ENCODE peak calls at places on chromosomes 3 and 15, in eight cellular contexts. One of them, this sample, is unnamed.

GRCh38 chr3:38542401-38543298 is 46.5 kb downstream of the EXOG start:
- DNase-seq in BE2C: peak
- DNase-seq in IMR-90: peak
- DNase-seq in endothelial cell: no peak
- DNase-seq in BJ: no peak
- DNase-seq in AG04450: no peak
- DNase-seq in MCF 10A: no peak
- DNase-seq in bronchial epithelial cell: no peak
- DNase-seq in this sample: peak

GRCh38 chr15:42879390-42879912 is 41.1 kb downstream of the TTBK2 start:
- DNase-seq in IMR-90: no peak
- DNase-seq in endothelial cell: no peak
- DNase-seq in MCF 10A: no peak
- DNase-seq in BJ: no peak
- DNase-seq in bronchial epithelial cell: no peak
- DNase-seq in AG04450: no peak
- DNase-seq in BE2C: no peak
- DNase-seq in this sample: no peak

GRCh38 chr3:52574056-52574965 is 37.9 kb downstream of the UQCC5 start:
- DNase-seq in MCF 10A: no peak
- DNase-seq in IMR-90: no peak
- DNase-seq in AG04450: no peak
- DNase-seq in bronchial epithelial cell: no peak
- DNase-seq in BE2C: no peak
- DNase-seq in BJ: no peak
- DNase-seq in endothelial cell: no peak
- DNase-seq in this sample: no peak

GRCh38 chr3:187946031-187946691 is 200.9 kb upstream of the BCL6 start:
- DNase-seq in endothelial cell: no peak
- DNase-seq in IMR-90: peak
- DNase-seq in MCF 10A: no peak
- DNase-seq in bronchial epithelial cell: peak
- DNase-seq in AG04450: peak
- DNase-seq in BJ: no peak
- DNase-seq in BE2C: no peak
- DNase-seq in this sample: no peak

GRCh38 chr15:79656151-79656797 is 224.1 kb downstream of the MINAR1 start:
- DNase-seq in endothelial cell: no peak
- DNase-seq in IMR-90: no peak
- DNase-seq in MCF 10A: no peak
- DNase-seq in bronchial epithelial cell: no peak
- DNase-seq in BJ: no peak
- DNase-seq in BE2C: no peak
- DNase-seq in AG04450: no peak
- DNase-seq in this sample: no peak

GRCh38 chr3:125150525-125151436 is 61.8 kb downstream of the SLC12A8 start:
- DNase-seq in MCF 10A: peak
- DNase-seq in bronchial epithelial cell: peak
- DNase-seq in BE2C: peak
- DNase-seq in IMR-90: peak
- DNase-seq in BJ: no peak
- DNase-seq in endothelial cell: peak
- DNase-seq in AG04450: no peak
- DNase-seq in this sample: peak

GRCh38 chr3:53213276-53213675 is 42.5 kb downstream of the TKT start:
- DNase-seq in bronchial epithelial cell: no peak
- DNase-seq in IMR-90: no peak
- DNase-seq in MCF 10A: no peak
- DNase-seq in endothelial cell: no peak
- DNase-seq in BE2C: no peak
- DNase-seq in BJ: no peak
- DNase-seq in AG04450: no peak
- DNase-seq in this sample: no peak

GRCh38 chr3:144403040-144403457 is 431.4 kb downstream of the DIPK2A start:
- DNase-seq in endothelial cell: no peak
- DNase-seq in MCF 10A: no peak
- DNase-seq in bronchial epithelial cell: peak
- DNase-seq in AG04450: no peak
- DNase-seq in IMR-90: no peak
- DNase-seq in BE2C: no peak
- DNase-seq in BJ: peak
- DNase-seq in this sample: no peak

GRCh38 chr15:65062061-65062460 is 5.7 kb downstream of the RASL12 start:
- DNase-seq in endothelial cell: no peak
- DNase-seq in MCF 10A: no peak
- DNase-seq in IMR-90: no peak
- DNase-seq in BJ: no peak
- DNase-seq in AG04450: no peak
- DNase-seq in bronchial epithelial cell: no peak
- DNase-seq in BE2C: no peak
- DNase-seq in this sample: no peak

DNA sequence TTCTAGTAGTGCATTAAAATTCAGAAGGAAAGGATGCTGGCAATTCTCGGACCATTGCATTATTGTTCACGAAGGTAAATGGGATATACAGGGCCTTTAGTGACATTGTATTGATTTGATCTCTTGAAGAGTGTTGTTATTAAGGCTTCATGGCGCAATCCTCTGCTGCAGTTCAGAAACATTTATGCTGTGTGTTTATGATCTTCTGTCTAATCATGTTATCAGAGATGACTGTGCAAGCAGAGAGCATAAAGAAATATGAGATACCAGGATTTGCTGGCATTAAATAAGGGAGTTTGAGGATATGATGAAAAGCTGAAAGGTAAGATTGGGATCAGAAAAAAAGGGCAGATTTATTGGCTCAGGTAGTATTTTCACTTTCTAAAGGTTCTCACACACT is 180.6 kb downstream of the EPHA6 start:
- DNase-seq in endothelial cell: no peak
- DNase-seq in MCF 10A: no peak
- DNase-seq in BJ: no peak
- DNase-seq in AG04450: no peak
- DNase-seq in BE2C: no peak
- DNase-seq in bronchial epithelial cell: peak
- DNase-seq in IMR-90: no peak
- DNase-seq in this sample: no peak
- TF ChIP-seq CTCF in endothelial cell: no peak
- TF ChIP-seq CTCF in MCF 10A: no peak
- TF ChIP-seq CTCF in BJ: no peak
- TF ChIP-seq CTCF in AG04450: no peak
- TF ChIP-seq CTCF in BE2C: no peak
- TF ChIP-seq CTCF in bronchial epithelial cell: no peak
- TF ChIP-seq CTCF in IMR-90: no peak
- TF ChIP-seq CTCF in this sample: no peak

DNA sequence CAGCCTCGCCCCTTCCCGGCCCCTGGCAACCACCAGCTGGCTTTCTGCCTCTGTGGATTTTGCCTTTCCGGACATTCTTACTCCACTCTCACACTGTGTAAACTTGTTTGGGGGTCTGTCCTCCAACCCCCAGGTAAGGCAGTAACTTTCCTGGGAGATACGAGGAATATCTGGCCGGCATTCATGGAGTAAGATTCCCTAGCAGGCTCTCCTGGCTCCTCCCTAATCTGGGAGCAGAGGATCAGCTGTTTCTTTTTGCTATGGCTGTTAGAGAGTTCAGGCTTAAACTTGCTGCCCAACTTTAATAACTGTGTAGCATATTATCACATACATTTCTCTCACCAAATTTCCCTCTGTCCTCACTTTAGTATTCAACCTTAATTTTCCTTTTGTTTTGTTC is 64.3 kb downstream of the IGF2BP2 start:
- DNase-seq in BJ: no peak
- DNase-seq in bronchial epithelial cell: no peak
- DNase-seq in MCF 10A: no peak
- DNase-seq in AG04450: no peak
- DNase-seq in BE2C: no peak
- DNase-seq in IMR-90: no peak
- DNase-seq in endothelial cell: no peak
- DNase-seq in this sample: no peak
- TF ChIP-seq CTCF in BJ: no peak
- TF ChIP-seq CTCF in bronchial epithelial cell: no peak
- TF ChIP-seq CTCF in MCF 10A: no peak
- TF ChIP-seq CTCF in AG04450: no peak
- TF ChIP-seq CTCF in BE2C: no peak
- TF ChIP-seq CTCF in IMR-90: no peak
- TF ChIP-seq CTCF in endothelial cell: no peak
- TF ChIP-seq CTCF in this sample: no peak

DNA sequence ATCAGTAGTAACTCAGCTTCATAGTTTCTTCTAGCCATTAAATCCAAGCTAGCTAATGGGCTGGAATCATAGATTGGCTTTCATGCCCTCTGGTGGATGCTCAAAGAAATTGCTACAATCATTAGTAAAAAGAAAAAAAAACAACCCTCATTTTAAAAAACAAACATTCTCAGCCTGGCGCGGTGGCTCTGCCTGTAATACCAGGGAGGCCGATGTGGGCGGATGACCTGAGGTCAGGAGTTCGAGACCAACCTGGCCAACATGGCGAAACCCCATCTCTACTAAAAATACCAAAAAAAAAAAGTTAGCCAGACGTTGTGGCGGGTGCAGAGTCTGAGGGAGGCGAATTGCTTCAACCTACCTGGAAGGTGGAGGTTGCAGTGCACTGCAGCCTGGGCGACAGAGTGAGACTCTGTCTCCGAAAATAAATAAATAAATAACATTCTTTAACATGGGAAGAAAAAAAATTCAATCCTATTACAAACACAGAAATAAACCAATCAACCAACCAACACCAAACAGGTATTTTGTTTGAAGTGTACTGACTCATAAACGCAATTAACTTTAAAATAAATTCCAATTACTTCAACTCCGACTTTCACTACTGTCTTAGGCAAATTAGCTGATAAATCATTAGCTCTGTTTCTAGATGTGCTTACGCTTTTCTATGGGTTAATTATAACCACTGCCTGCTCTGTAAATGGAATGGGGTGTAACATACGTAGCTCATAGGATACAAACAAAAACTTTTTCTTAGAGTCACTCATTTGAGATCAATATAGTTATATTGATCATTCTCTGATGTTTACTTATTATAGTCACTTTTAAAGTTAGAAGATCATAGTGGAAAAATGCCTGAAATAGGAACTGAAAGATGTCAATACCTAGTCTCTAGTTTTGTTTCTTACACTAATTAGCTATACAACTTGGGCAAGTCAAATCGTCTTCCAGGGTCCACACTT is 24.9 kb downstream of the TMEM207 start:
- DNase-seq in bronchial epithelial cell: peak
- DNase-seq in BE2C: peak
- DNase-seq in IMR-90: peak
- DNase-seq in MCF 10A: peak
- DNase-seq in BJ: no peak
- DNase-seq in AG04450: peak
- DNase-seq in endothelial cell: peak
- DNase-seq in this sample: peak
- TF ChIP-seq CTCF in bronchial epithelial cell: peak
- TF ChIP-seq CTCF in BE2C: peak
- TF ChIP-seq CTCF in IMR-90: peak
- TF ChIP-seq CTCF in MCF 10A: peak
- TF ChIP-seq CTCF in BJ: peak
- TF ChIP-seq CTCF in AG04450: peak
- TF ChIP-seq CTCF in endothelial cell: peak
- TF ChIP-seq CTCF in this sample: peak

GRCh38 chr15:26864664-26865191 is 2.1 kb upstream of the GABRA5 start:
- DNase-seq in endothelial cell: peak
- DNase-seq in BJ: no peak
- DNase-seq in AG04450: no peak
- DNase-seq in MCF 10A: no peak
- DNase-seq in BE2C: peak
- DNase-seq in bronchial epithelial cell: peak
- DNase-seq in IMR-90: peak
- DNase-seq in this sample: peak
- TF ChIP-seq CTCF in endothelial cell: no peak
- TF ChIP-seq CTCF in BJ: peak
- TF ChIP-seq CTCF in AG04450: peak
- TF ChIP-seq CTCF in MCF 10A: no peak
- TF ChIP-seq CTCF in BE2C: peak
- TF ChIP-seq CTCF in bronchial epithelial cell: peak
- TF ChIP-seq CTCF in IMR-90: peak
- TF ChIP-seq CTCF in this sample: peak

GRCh38 chr3:108006077-108006675 is 84.7 kb downstream of the CD47 start:
- DNase-seq in MCF 10A: peak
- DNase-seq in BJ: no peak
- DNase-seq in AG04450: no peak
- DNase-seq in BE2C: peak
- DNase-seq in endothelial cell: no peak
- DNase-seq in bronchial epithelial cell: peak
- DNase-seq in IMR-90: no peak
- DNase-seq in this sample: no peak
- TF ChIP-seq CTCF in MCF 10A: no peak
- TF ChIP-seq CTCF in BJ: no peak
- TF ChIP-seq CTCF in AG04450: no peak
- TF ChIP-seq CTCF in BE2C: peak
- TF ChIP-seq CTCF in endothelial cell: no peak
- TF ChIP-seq CTCF in bronchial epithelial cell: no peak
- TF ChIP-seq CTCF in IMR-90: no peak
- TF ChIP-seq CTCF in this sample: no peak

DNA sequence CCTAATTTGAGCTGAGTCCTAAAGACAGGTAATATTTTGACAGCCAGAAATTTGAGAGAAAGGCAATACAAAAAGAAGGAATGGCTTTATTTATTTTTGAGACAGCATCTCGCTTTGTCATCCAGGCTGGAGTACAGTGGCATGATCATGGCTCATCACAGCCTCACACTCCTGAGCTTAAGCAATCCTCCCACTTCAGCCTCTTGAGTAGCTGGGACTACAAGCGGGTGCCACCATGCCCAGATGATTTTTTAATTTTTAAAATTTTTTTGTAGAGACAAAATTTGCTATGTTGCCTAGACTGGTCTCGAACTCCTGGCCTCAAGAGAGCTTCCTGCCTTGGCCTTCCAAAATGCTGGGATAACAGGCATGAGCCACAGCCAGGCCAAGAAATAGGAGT is 77.4 kb upstream of the SLC4A7 start:
- DNase-seq in MCF 10A: no peak
- DNase-seq in endothelial cell: no peak
- DNase-seq in BJ: no peak
- DNase-seq in AG04450: no peak
- DNase-seq in BE2C: no peak
- DNase-seq in IMR-90: no peak
- DNase-seq in bronchial epithelial cell: no peak
- DNase-seq in this sample: no peak
- TF ChIP-seq CTCF in MCF 10A: no peak
- TF ChIP-seq CTCF in endothelial cell: no peak
- TF ChIP-seq CTCF in BJ: no peak
- TF ChIP-seq CTCF in AG04450: no peak
- TF ChIP-seq CTCF in BE2C: no peak
- TF ChIP-seq CTCF in IMR-90: no peak
- TF ChIP-seq CTCF in bronchial epithelial cell: no peak
- TF ChIP-seq CTCF in this sample: no peak